ENCODE peak calls at places on chromosomes 2 and 18, in seven cellular contexts. H, A, U, I, W, C and P are unnamed samples.
A peak's percentile ranks its signal among the peaks of the same experiment; 100 is the strongest.

GRCh38 chr2:113894156-113894743 is 4.4 kb downstream of the ACTR3 start:
- DNase-seq in H (peak; percentile 81), A (no peak), U (no peak), I (peak; percentile 48), W (no peak), C (no peak), P (no peak)

GRCh38 chr2:59366288-59366687 is 1125.2 kb upstream of the FANCL start:
- DNase-seq in H (no peak), A (no peak), U (no peak), I (no peak), W (no peak), C (no peak), P (no peak)

GRCh38 chr18:12766986-12767433 is 64.2 kb downstream of the PSMG2 start:
- DNase-seq in H (peak; percentile 72), A (peak; percentile 81), U (no peak), I (peak; percentile 71), W (no peak), C (no peak), P (no peak)

GRCh38 chr2:241592126-241592845 is 33.7 kb downstream of the BOK start:
- DNase-seq in H (no peak), A (no peak), U (no peak), I (no peak), W (no peak), C (no peak), P (no peak)

GRCh38 chr2:88658890-88659881 is 31.9 kb upstream of the EIF2AK3 start:
- DNase-seq in H (peak; percentile 64), A (no peak), U (no peak), I (peak; percentile 52), W (no peak), C (no peak), P (no peak)

GRCh38 chr2:110180036-110180435 is 24.8 kb downstream of the NPHP1 start:
- DNase-seq in H (no peak), A (no peak), U (no peak), I (no peak), W (no peak), C (no peak), P (no peak)

GRCh38 chr2:184689633-184690032 is 91.3 kb downstream of the ZNF804A start:
- DNase-seq in H (no peak), A (no peak), U (no peak), I (no peak), W (no peak), C (no peak), P (no peak)

GRCh38 chr2:226772389-226773179 is 27.0 kb downstream of the IRS1 start:
- DNase-seq in H (peak; percentile 69), A (no peak), U (peak; percentile 25), I (peak; percentile 59), W (no peak), C (peak; percentile 82), P (no peak)

GRCh38 chr2:17521621-17522020 is 3.4 kb upstream of the RAD51AP2 start:
- DNase-seq in H (no peak), A (no peak), U (no peak), I (no peak), W (no peak), C (no peak), P (no peak)

GRCh38 chr2:1487758-1488715 is 74.8 kb downstream of the TPO start:
- DNase-seq in H (no peak), A (peak; percentile 42), U (no peak), I (no peak), W (peak; percentile 27), C (no peak), P (no peak)

GRCh38 chr2:47656715-47657600 is 126.0 kb upstream of the MSH6 start:
- DNase-seq in H (no peak), A (no peak), U (no peak), I (no peak), W (no peak), C (no peak), P (no peak)

GRCh38 chr18:35041752-35042379 is 653 bp downstream of the MAPRE2 start:
- DNase-seq in H (no peak), A (no peak), U (no peak), I (peak; percentile 51), W (peak; percentile 30), C (no peak), P (no peak)

GRCh38 chr2:226431301-226431955 is 368.2 kb downstream of the IRS1 start:
- DNase-seq in H (peak; percentile 49), A (no peak), U (no peak), I (no peak), W (no peak), C (no peak), P (no peak)

GRCh38 chr2:13009027-13009426 is 292.3 kb downstream of the TRIB2 start:
- DNase-seq in H (no peak), A (no peak), U (no peak), I (no peak), W (no peak), C (no peak), P (no peak)

GRCh38 chr2:134917219-134917957 is 1.2 kb upstream of the CCNT2 start:
- DNase-seq in H (peak; percentile 11), A (no peak), U (no peak), I (peak; percentile 45), W (no peak), C (no peak), P (no peak)

GRCh38 chr2:197307236-197307932 is 3.2 kb downstream of the ANKRD44 start:
- DNase-seq in H (no peak), A (no peak), U (no peak), I (no peak), W (peak; percentile 45), C (no peak), P (no peak)

GRCh38 chr2:197309369-197310231 is 980 bp downstream of the ANKRD44 start:
- DNase-seq in H (no peak), A (peak; percentile 57), U (no peak), I (no peak), W (peak; percentile 29), C (no peak), P (peak; percentile 19)

GRCh38 chr2:197306691-197307030 is 3.9 kb downstream of the ANKRD44 start:
- DNase-seq in H (no peak), A (no peak), U (no peak), I (no peak), W (no peak), C (no peak), P (no peak)

GRCh38 chr2:197308635-197309368 is 1.8 kb downstream of the ANKRD44 start:
- DNase-seq in H (no peak), A (no peak), U (no peak), I (no peak), W (no peak), C (no peak), P (no peak)

DNA sequence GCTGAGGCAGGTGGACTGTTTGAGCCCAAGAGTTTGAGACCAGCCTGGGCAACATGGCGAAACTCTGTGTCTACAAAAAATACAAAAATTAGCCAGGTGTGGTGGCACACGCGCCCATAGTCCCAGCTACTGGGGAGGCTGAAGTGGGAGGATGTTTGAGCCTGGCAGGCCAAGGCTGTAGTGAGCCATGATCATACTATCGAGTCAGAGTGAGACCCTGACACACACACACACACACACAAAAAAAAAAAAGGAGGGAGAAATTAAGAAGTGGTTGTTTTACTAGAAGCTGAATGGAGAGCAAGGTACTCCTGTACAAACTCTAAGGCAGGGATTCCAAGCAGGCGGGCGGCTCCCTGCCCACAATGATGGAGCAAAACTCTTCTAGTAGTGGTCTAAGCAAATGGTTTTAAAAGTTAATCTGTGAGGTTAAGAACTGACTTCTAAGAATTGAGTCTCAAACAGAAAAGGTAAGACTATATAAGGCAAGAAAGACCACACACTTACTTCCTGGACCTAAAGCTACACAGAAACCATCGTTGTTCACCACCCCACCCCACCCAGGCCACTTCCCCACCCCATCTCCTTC is 2.6 kb downstream of the ANKRD44 start:
- DNase-seq in H (no peak), A (no peak), U (no peak), I (no peak), W (no peak), C (no peak), P (no peak)
- TF ChIP-seq TAF1 in H (no peak), A (no peak), U (peak; percentile 17), I (no peak), W (no peak), C (no peak), P (no peak)

GRCh38 chr18:42078711-42079110 is 123.7 kb downstream of the PIK3C3 start:
- DNase-seq in H (no peak), A (no peak), U (no peak), I (no peak), W (no peak), C (no peak), P (no peak)
- TF ChIP-seq TAF1 in H (no peak), A (no peak), U (no peak), I (no peak), W (no peak), C (no peak), P (no peak)

GRCh38 chr2:30798536-30798991 is 8.7 kb downstream of the CAPN13 start:
- DNase-seq in H (no peak), A (no peak), U (no peak), I (no peak), W (no peak), C (no peak), P (no peak)
- TF ChIP-seq TAF1 in H (no peak), A (no peak), U (no peak), I (no peak), W (no peak), C (no peak), P (no peak)

GRCh38 chr2:135963841-135964240 is 21.6 kb downstream of the DARS1 start:
- DNase-seq in H (no peak), A (no peak), U (no peak), I (no peak), W (no peak), C (no peak), P (no peak)

GRCh38 chr2:135960150-135960549 is 25.3 kb downstream of the DARS1 start:
- DNase-seq in H (no peak), A (no peak), U (no peak), I (no peak), W (peak; percentile 16), C (no peak), P (no peak)

GRCh38 chr2:135965756-135966155 is 19.7 kb downstream of the DARS1 start:
- DNase-seq in H (no peak), A (no peak), U (no peak), I (no peak), W (no peak), C (no peak), P (no peak)

GRCh38 chr2:135962401-135963138 is 22.9 kb downstream of the DARS1 start:
- DNase-seq in H (no peak), A (no peak), U (no peak), I (no peak), W (no peak), C (no peak), P (no peak)

GRCh38 chr2:135960598-135961551 is 24.6 kb downstream of the DARS1 start:
- DNase-seq in H (no peak), A (no peak), U (no peak), I (no peak), W (peak; percentile 33), C (no peak), P (no peak)
- TF ChIP-seq TAF1 in H (no peak), A (no peak), U (no peak), I (no peak), W (no peak), C (no peak), P (no peak)

DNA sequence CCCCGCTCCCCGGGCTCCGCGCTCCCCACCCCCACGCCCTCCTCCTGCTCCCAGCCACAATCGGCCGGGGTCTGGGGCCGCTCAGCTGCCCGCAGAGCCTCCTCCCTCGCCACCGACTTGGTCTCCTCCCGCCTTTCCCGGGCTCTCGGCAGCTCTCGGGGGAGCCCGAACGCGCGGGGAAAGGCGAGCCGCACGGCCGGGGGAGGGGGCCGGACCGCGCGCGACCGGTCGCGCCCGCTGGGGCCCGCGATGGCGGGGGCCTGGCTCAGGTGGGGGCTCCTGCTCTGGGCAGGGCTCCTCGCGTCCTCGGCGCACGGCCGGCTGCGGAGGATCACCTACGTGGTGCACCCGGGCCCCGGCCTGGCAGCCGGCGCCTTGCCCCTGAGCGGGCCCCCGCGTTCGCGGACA is 327 bp downstream of the LTBP1 start:
- DNase-seq in H (no peak), A (peak; percentile 74), U (peak; percentile 37), I (peak; percentile 34), W (no peak), C (no peak), P (no peak)
- TF ChIP-seq TAF1 in H (no peak), A (no peak), U (no peak), I (peak; percentile 11), W (no peak), C (no peak), P (no peak)